ENCODE peak calls at places on chromosome 7, in nine cellular contexts. G, Y, T, N, A, I, U, L and B are unnamed samples.

GRCh38 chr7:4561775-4562174 is 120.3 kb upstream of the FOXK1 start:
- DNase-seq in U (no peak), Y (no peak), A (no peak), G (no peak), T (no peak), I (no peak), L (no peak), N (no peak), B (no peak)

GRCh38 chr7:129998446-129998845 is 45.7 kb upstream of the UBE2H start:
- DNase-seq in U (no peak), A (no peak), G (no peak), Y (no peak), L (no peak), I (no peak), T (no peak), N (no peak), B (no peak)

GRCh38 chr7:146175716-146176115 is 59.1 kb downstream of the CNTNAP2 start:
- DNase-seq in L (no peak), I (no peak), N (no peak), U (no peak), G (no peak), A (no peak), Y (no peak), T (no peak), B (no peak)

GRCh38 chr7:52325237-52325636 is 710.2 kb upstream of the POM121L12 start:
- DNase-seq in L (no peak), I (no peak), A (no peak), Y (no peak), N (no peak), G (no peak), T (no peak), U (no peak), B (no peak)

GRCh38 chr7:55552320-55553086 is 19.8 kb downstream of the VOPP1 start:
- DNase-seq in Y (no peak), G (no peak), I (no peak), A (no peak), T (peak), N (no peak), U (peak), L (peak), B (no peak)

GRCh38 chr7:40673285-40673684 is 538.5 kb downstream of the SUGCT start:
- DNase-seq in U (no peak), N (no peak), A (peak), I (no peak), Y (no peak), T (peak), G (no peak), L (no peak), B (no peak)

GRCh38 chr7:131802195-131802594 is 245.8 kb upstream of the PODXL start:
- DNase-seq in N (no peak), T (no peak), A (no peak), U (no peak), G (no peak), L (no peak), I (no peak), Y (no peak), B (no peak)

GRCh38 chr7:35758421-35758820 is 42.4 kb upstream of the SEPTIN7 start:
- DNase-seq in U (no peak), I (no peak), N (peak), L (peak), G (no peak), Y (no peak), A (peak), T (no peak), B (no peak)

GRCh38 chr7:107989618-107990373 is 13.2 kb downstream of the LAMB1 start:
- DNase-seq in I (no peak), N (no peak), Y (no peak), U (peak), G (no peak), T (no peak), L (no peak), A (no peak), B (no peak)

GRCh38 chr7:150978136-150978789 is at the start of gene KCNH2:
- DNase-seq in G (peak), Y (peak), U (no peak), L (peak), A (no peak), T (no peak), N (peak), I (peak), B (no peak)

GRCh38 chr7:80826520-80827237 is 92.2 kb downstream of the SEMA3C start:
- DNase-seq in I (no peak), N (no peak), Y (no peak), L (no peak), U (no peak), G (no peak), T (no peak), A (no peak), B (no peak)

GRCh38 chr7:99457646-99458493 is 8.1 kb downstream of the ATP5MF start:
- DNase-seq in L (no peak), Y (no peak), U (peak), A (no peak), T (no peak), G (no peak), N (no peak), I (no peak), B (no peak)

GRCh38 chr7:66348959-66349358 is 143.8 kb downstream of the TPST1 start:
- DNase-seq in I (no peak), U (no peak), L (no peak), A (peak), G (no peak), Y (no peak), N (no peak), T (no peak), B (no peak)

GRCh38 chr7:115491744-115492380 is 538.7 kb downstream of the TFEC start:
- DNase-seq in T (no peak), N (no peak), I (no peak), A (no peak), G (no peak), Y (no peak), L (no peak), U (no peak), B (no peak)

GRCh38 chr7:2004841-2005351 is 227.8 kb downstream of the MAD1L1 start:
- DNase-seq in Y (no peak), U (peak), I (peak), L (peak), T (no peak), A (no peak), G (peak), N (no peak), B (no peak)

GRCh38 chr7:131726031-131726430 is 169.6 kb upstream of the PODXL start:
- DNase-seq in T (no peak), A (no peak), U (no peak), N (peak), G (no peak), L (no peak), Y (no peak), I (no peak), B (no peak)

GRCh38 chr7:135111379-135111778 is 36.5 kb upstream of the TMEM140 start:
- DNase-seq in A (no peak), I (no peak), N (no peak), L (no peak), G (no peak), Y (no peak), T (no peak), U (no peak), B (no peak)

GRCh38 chr7:134602921-134603394 is 43.7 kb upstream of the BPGM start:
- DNase-seq in T (no peak), G (no peak), L (no peak), Y (no peak), U (no peak), A (peak), I (no peak), N (no peak), B (no peak)

GRCh38 chr7:112383671-112384417 is 66.4 kb upstream of the IFRD1 start:
- DNase-seq in A (peak), L (no peak), Y (no peak), U (no peak), I (no peak), T (no peak), N (no peak), G (no peak), B (no peak)

GRCh38 chr7:139828880-139829653 is at the start of gene TBXAS1:
- DNase-seq in Y (no peak), G (no peak), U (no peak), N (no peak), I (no peak), A (peak), T (no peak), L (no peak), B (no peak)

GRCh38 chr7:44185729-44186128 is 3.5 kb downstream of the GCK start:
- DNase-seq in N (peak), Y (no peak), A (no peak), U (no peak), I (no peak), T (no peak), G (no peak), L (no peak), B (no peak)

GRCh38 chr7:157529768-157530560 is 193.2 kb downstream of the DNAJB6 start:
- DNase-seq in T (no peak), I (peak), N (no peak), U (peak), Y (no peak), L (no peak), A (no peak), G (peak), B (no peak)

GRCh38 chr7:55056577-55057480 is 38.0 kb downstream of the EGFR start:
- DNase-seq in U (peak), G (no peak), N (no peak), A (no peak), T (no peak), L (no peak), Y (no peak), I (no peak), B (no peak)

GRCh38 chr7:45149606-45150005 is 8.0 kb upstream of the RAMP3 start:
- DNase-seq in T (no peak), Y (no peak), I (no peak), A (no peak), L (no peak), G (no peak), U (peak), N (no peak), B (no peak)

GRCh38 chr7:109901916-109902315 is 1189.0 kb upstream of the LRRN3 start:
- DNase-seq in L (no peak), N (no peak), U (no peak), G (no peak), Y (no peak), T (no peak), A (no peak), I (no peak), B (no peak)

GRCh38 chr7:129188372-129188891 is at the start of gene SMO:
- DNase-seq in L (peak), G (peak), U (peak), N (peak), T (no peak), I (peak), Y (peak), A (peak), B (no peak)

GRCh38 chr7:18499407-18500197 is 4.1 kb downstream of the HDAC9 start:
- DNase-seq in Y (no peak), L (no peak), I (no peak), A (no peak), N (no peak), G (no peak), T (no peak), U (peak), B (no peak)

GRCh38 chr7:12436126-12436525 is 32.5 kb upstream of the VWDE start:
- DNase-seq in T (no peak), N (no peak), G (no peak), I (no peak), A (no peak), U (no peak), Y (no peak), L (no peak), B (no peak)

GRCh38 chr7:158141221-158141582 is 446.4 kb downstream of the PTPRN2 start:
- DNase-seq in U (no peak), N (no peak), Y (no peak), G (no peak), L (no peak), I (no peak), A (no peak), T (no peak), B (no peak)

GRCh38 chr7:112547916-112548315 is 67.1 kb downstream of the LSMEM1 start:
- DNase-seq in U (no peak), Y (no peak), L (no peak), A (no peak), G (no peak), T (no peak), I (no peak), N (no peak), B (no peak)

GRCh38 chr7:35839860-35840854 is 39.3 kb downstream of the SEPTIN7 start:
- DNase-seq in L (no peak), N (no peak), U (no peak), T (peak), I (no peak), G (no peak), A (peak), Y (no peak), B (no peak)

GRCh38 chr7:91351374-91351773 is 87.1 kb downstream of the FZD1 start:
- DNase-seq in L (no peak), A (no peak), G (no peak), T (peak), Y (no peak), N (no peak), I (no peak), U (no peak), B (no peak)

GRCh38 chr7:16326099-16326498 is 95.2 kb downstream of the CRPPA start:
- DNase-seq in G (no peak), N (no peak), T (no peak), U (no peak), I (no peak), Y (no peak), A (no peak), L (no peak), B (no peak)

GRCh38 chr7:81154565-81154964 is 235.7 kb upstream of the SEMA3C start:
- DNase-seq in T (no peak), L (no peak), Y (no peak), G (no peak), U (no peak), A (no peak), I (no peak), N (no peak), B (no peak)

GRCh38 chr7:44149571-44150465 is 8.7 kb upstream of the MYL7 start:
- DNase-seq in Y (no peak), I (no peak), U (no peak), T (no peak), A (no peak), N (no peak), G (no peak), L (no peak), B (no peak)

GRCh38 chr7:112161253-112162160 is 44.7 kb downstream of the DOCK4 start:
- DNase-seq in Y (no peak), L (no peak), N (no peak), T (no peak), I (no peak), A (no peak), U (no peak), G (no peak), B (no peak)

GRCh38 chr7:33428415-33428814 is 299.1 kb downstream of the BBS9 start:
- DNase-seq in U (no peak), N (no peak), A (no peak), G (no peak), L (no peak), T (no peak), Y (no peak), I (no peak), B (no peak)

GRCh38 chr7:89757910-89758309 is 396.4 kb upstream of the STEAP1 start:
- DNase-seq in I (no peak), T (no peak), U (no peak), L (no peak), A (no peak), G (no peak), N (no peak), Y (no peak), B (no peak)